ENCODE peak calls at places on chromosome 2, in seven cellular contexts. One of them, this sample, is unnamed.

GRCh38 chr2:108349571-108349928 is 28.2 kb upstream of the SULT1C4 start:
- DNase-seq in HCT116: no peak
- DNase-seq in lower leg skin: no peak
- DNase-seq in body of pancreas: no peak
- DNase-seq in adrenal gland: no peak
- DNase-seq in right lobe of liver: no peak
- DNase-seq in A549: no peak
- DNase-seq in this sample: no peak

GRCh38 chr2:239496700-239497099 is 95.9 kb upstream of the HDAC4 start:
- DNase-seq in HCT116: peak; percentile 41
- DNase-seq in right lobe of liver: no peak
- DNase-seq in lower leg skin: no peak
- DNase-seq in body of pancreas: no peak
- DNase-seq in A549: peak; percentile 20
- DNase-seq in adrenal gland: no peak
- DNase-seq in this sample: no peak

GRCh38 chr2:140041801-140042200 is 1261.6 kb upstream of the NXPH2 start:
- DNase-seq in A549: no peak
- DNase-seq in right lobe of liver: no peak
- DNase-seq in lower leg skin: no peak
- DNase-seq in adrenal gland: no peak
- DNase-seq in body of pancreas: no peak
- DNase-seq in HCT116: no peak
- DNase-seq in this sample: no peak

GRCh38 chr2:54704688-54705605 is 18.5 kb upstream of the EML6 start:
- DNase-seq in A549: peak; percentile 74
- DNase-seq in right lobe of liver: no peak
- DNase-seq in body of pancreas: no peak
- DNase-seq in adrenal gland: no peak
- DNase-seq in lower leg skin: no peak
- DNase-seq in HCT116: peak; percentile 42
- DNase-seq in this sample: no peak

GRCh38 chr2:100056478-100056877 is 85.9 kb downstream of the AFF3 start:
- DNase-seq in adrenal gland: no peak
- DNase-seq in HCT116: no peak
- DNase-seq in A549: no peak
- DNase-seq in lower leg skin: no peak
- DNase-seq in body of pancreas: no peak
- DNase-seq in right lobe of liver: no peak
- DNase-seq in this sample: no peak

GRCh38 chr2:17918789-17919188 is 40.3 kb downstream of the KCNS3 start:
- DNase-seq in HCT116: no peak
- DNase-seq in body of pancreas: peak; percentile 11
- DNase-seq in adrenal gland: no peak
- DNase-seq in right lobe of liver: no peak
- DNase-seq in A549: no peak
- DNase-seq in lower leg skin: no peak
- DNase-seq in this sample: no peak

GRCh38 chr2:83478037-83478436 is 981.0 kb downstream of the SUCLG1 start:
- DNase-seq in adrenal gland: no peak
- DNase-seq in HCT116: no peak
- DNase-seq in A549: no peak
- DNase-seq in body of pancreas: no peak
- DNase-seq in right lobe of liver: no peak
- DNase-seq in lower leg skin: no peak
- DNase-seq in this sample: no peak

GRCh38 chr2:133774675-133775005 is 206.4 kb upstream of the NCKAP5 start:
- DNase-seq in body of pancreas: no peak
- DNase-seq in A549: no peak
- DNase-seq in lower leg skin: no peak
- DNase-seq in adrenal gland: no peak
- DNase-seq in right lobe of liver: no peak
- DNase-seq in HCT116: no peak
- DNase-seq in this sample: peak; percentile 40

GRCh38 chr2:163774862-163775261 is 39.1 kb upstream of the FIGN start:
- DNase-seq in A549: peak; percentile 68
- DNase-seq in adrenal gland: no peak
- DNase-seq in HCT116: peak; percentile 19
- DNase-seq in lower leg skin: no peak
- DNase-seq in body of pancreas: no peak
- DNase-seq in right lobe of liver: no peak
- DNase-seq in this sample: no peak

GRCh38 chr2:61470965-61471904 is at the start of gene USP34:
- DNase-seq in body of pancreas: peak; percentile 96
- DNase-seq in right lobe of liver: peak; percentile 98
- DNase-seq in lower leg skin: peak; percentile 98
- DNase-seq in HCT116: peak; percentile 85
- DNase-seq in adrenal gland: peak; percentile 97
- DNase-seq in A549: peak; percentile 97
- DNase-seq in this sample: peak; percentile 95

GRCh38 chr2:61478086-61478485 is 7.2 kb upstream of the USP34 start:
- DNase-seq in right lobe of liver: no peak
- DNase-seq in A549: no peak
- DNase-seq in HCT116: no peak
- DNase-seq in body of pancreas: no peak
- DNase-seq in lower leg skin: no peak
- DNase-seq in adrenal gland: no peak
- DNase-seq in this sample: no peak

GRCh38 chr2:61470122-61470951 is 550 bp downstream of the USP34 start:
- DNase-seq in A549: peak; percentile 90
- DNase-seq in body of pancreas: peak; percentile 91
- DNase-seq in right lobe of liver: peak; percentile 95
- DNase-seq in lower leg skin: peak; percentile 97
- DNase-seq in adrenal gland: peak; percentile 89
- DNase-seq in HCT116: peak; percentile 48
- DNase-seq in this sample: peak; percentile 91

GRCh38 chr2:61469424-61470121 is 1.3 kb downstream of the USP34 start:
- DNase-seq in right lobe of liver: no peak
- DNase-seq in A549: no peak
- DNase-seq in HCT116: no peak
- DNase-seq in body of pancreas: no peak
- DNase-seq in lower leg skin: no peak
- DNase-seq in adrenal gland: no peak
- DNase-seq in this sample: no peak

DNA sequence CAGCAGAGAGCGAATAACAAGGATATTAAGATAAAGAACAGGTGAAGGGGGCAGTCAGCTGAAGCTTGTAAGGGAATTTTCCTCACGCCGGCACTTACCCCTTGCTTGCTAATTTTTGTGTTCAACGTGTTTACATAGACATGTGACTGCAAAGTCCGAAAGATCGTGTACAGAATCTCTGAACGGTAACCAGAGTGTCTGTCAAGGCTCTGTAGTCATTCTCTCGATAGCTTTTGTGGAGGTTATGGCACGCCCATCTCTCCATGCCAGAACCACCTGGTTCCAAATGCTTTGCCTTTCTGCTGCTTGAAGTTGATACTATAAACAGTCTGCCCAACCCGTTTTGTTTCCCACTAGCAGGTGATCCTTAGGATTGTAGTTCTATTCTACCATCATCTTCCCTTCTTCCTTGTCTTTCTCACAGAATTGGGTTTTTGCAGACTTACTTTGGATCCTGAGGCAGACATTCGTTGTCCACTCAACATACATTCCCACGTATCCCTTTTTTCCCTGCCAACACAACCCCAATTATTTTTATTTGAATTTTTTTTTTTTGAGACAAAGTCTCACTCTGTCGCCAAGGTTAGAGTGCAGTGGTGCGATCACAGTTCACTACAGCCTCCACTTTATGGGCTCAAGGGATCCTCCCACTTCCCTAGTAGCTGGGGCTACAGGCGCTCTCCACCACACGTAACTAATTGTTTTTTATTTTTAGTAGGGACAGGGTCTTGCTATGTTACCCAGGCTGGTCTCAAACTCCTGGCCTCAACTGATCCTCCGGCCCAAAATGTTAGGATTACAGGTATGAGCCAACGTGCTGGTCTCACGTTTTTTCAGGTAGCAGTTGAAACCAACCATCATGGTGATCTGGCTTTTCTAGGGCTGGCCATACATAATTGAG is 1.3 kb upstream of the USP34 start:
- DNase-seq in right lobe of liver: no peak
- DNase-seq in HCT116: no peak
- DNase-seq in adrenal gland: no peak
- DNase-seq in body of pancreas: peak; percentile 37
- DNase-seq in lower leg skin: no peak
- DNase-seq in A549: peak; percentile 39
- DNase-seq in this sample: no peak
- TF ChIP-seq POLR2A in right lobe of liver: no peak
- TF ChIP-seq POLR2A in HCT116: no peak
- TF ChIP-seq POLR2A in adrenal gland: no peak
- TF ChIP-seq POLR2A in body of pancreas: no peak
- TF ChIP-seq POLR2A in lower leg skin: no peak
- TF ChIP-seq POLR2A in A549: no peak
- TF ChIP-seq POLR2A in this sample: no peak

GRCh38 chr2:226799211-226799975 is at the start of gene IRS1:
- DNase-seq in lower leg skin: peak; percentile 93
- DNase-seq in HCT116: peak; percentile 32
- DNase-seq in body of pancreas: peak; percentile 76
- DNase-seq in right lobe of liver: peak; percentile 86
- DNase-seq in A549: peak; percentile 76
- DNase-seq in adrenal gland: peak; percentile 77
- DNase-seq in this sample: peak; percentile 75
- TF ChIP-seq POLR2A in lower leg skin: no peak
- TF ChIP-seq POLR2A in HCT116: no peak
- TF ChIP-seq POLR2A in body of pancreas: peak; percentile 68
- TF ChIP-seq POLR2A in right lobe of liver: peak; percentile 70
- TF ChIP-seq POLR2A in A549: peak; percentile 54
- TF ChIP-seq POLR2A in adrenal gland: peak; percentile 77
- TF ChIP-seq POLR2A in this sample: no peak

GRCh38 chr2:207529330-207530159 is at the start of gene CREB1:
- DNase-seq in adrenal gland: peak; percentile 98
- DNase-seq in A549: peak; percentile 98
- DNase-seq in body of pancreas: peak; percentile 98
- DNase-seq in lower leg skin: peak; percentile 100
- DNase-seq in right lobe of liver: peak; percentile 98
- DNase-seq in HCT116: peak; percentile 92
- DNase-seq in this sample: peak; percentile 99

GRCh38 chr2:207532676-207533075 is 2.9 kb downstream of the CREB1 start:
- DNase-seq in A549: no peak
- DNase-seq in adrenal gland: no peak
- DNase-seq in lower leg skin: no peak
- DNase-seq in HCT116: no peak
- DNase-seq in right lobe of liver: no peak
- DNase-seq in body of pancreas: no peak
- DNase-seq in this sample: no peak

GRCh38 chr2:207528980-207529329 is 807 bp upstream of the CREB1 start:
- DNase-seq in right lobe of liver: no peak
- DNase-seq in body of pancreas: peak; percentile 34
- DNase-seq in HCT116: no peak
- DNase-seq in lower leg skin: no peak
- DNase-seq in adrenal gland: no peak
- DNase-seq in A549: peak; percentile 39
- DNase-seq in this sample: peak; percentile 31

GRCh38 chr2:207531024-207531411 is 1.3 kb downstream of the CREB1 start:
- DNase-seq in HCT116: no peak
- DNase-seq in A549: no peak
- DNase-seq in adrenal gland: no peak
- DNase-seq in right lobe of liver: no peak
- DNase-seq in body of pancreas: no peak
- DNase-seq in lower leg skin: no peak
- DNase-seq in this sample: no peak

DNA sequence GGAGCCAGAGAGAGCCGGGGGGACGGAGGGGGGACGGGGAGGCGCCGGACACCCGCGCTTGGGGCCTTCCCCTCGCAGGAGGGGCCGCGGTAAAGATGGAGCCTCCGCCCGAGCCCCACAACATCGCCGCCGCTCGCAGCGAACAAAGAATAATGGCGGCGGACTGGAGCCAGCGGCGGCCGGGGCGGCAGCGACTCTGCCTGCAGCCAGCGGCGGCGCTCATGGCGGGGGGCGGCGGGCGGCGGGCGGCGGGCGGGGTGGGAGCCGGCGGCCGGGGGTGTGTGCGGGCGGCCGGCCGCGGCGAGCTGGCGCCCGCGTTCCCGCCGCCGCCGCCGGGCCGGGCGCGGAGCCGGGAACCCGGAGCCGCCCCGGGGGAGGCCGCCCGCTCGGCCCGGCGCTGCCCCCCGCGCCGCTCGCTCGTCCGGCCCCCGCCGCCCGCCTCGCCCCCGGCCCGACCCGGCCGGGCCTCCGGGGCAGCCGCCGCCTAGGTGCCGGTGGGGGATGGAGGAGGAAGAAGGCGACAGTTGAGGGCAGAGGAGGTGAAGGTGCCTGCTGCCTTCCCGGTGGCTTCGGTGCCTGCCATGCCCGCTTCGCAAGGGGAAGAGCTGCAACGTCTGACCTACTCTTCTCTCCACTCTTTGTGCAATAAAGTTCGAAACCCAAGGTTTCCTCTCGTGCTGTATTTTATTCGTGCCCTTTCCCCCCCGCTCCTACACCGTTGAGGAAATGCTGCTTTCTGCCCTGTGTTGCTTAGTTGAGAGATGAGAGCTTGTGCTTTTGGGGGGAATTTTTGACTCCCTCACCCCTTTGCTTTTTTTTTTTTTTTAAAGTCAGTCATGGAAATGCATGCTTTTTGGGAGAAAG is 630 bp downstream of the CREB1 start:
- DNase-seq in body of pancreas: peak; percentile 59
- DNase-seq in HCT116: no peak
- DNase-seq in A549: peak; percentile 49
- DNase-seq in right lobe of liver: peak; percentile 71
- DNase-seq in adrenal gland: peak; percentile 59
- DNase-seq in lower leg skin: peak; percentile 90
- DNase-seq in this sample: peak; percentile 54
- TF ChIP-seq POLR2A in body of pancreas: no peak
- TF ChIP-seq POLR2A in HCT116: no peak
- TF ChIP-seq POLR2A in A549: no peak
- TF ChIP-seq POLR2A in right lobe of liver: no peak
- TF ChIP-seq POLR2A in adrenal gland: peak; percentile 54
- TF ChIP-seq POLR2A in lower leg skin: no peak
- TF ChIP-seq POLR2A in this sample: no peak

DNA sequence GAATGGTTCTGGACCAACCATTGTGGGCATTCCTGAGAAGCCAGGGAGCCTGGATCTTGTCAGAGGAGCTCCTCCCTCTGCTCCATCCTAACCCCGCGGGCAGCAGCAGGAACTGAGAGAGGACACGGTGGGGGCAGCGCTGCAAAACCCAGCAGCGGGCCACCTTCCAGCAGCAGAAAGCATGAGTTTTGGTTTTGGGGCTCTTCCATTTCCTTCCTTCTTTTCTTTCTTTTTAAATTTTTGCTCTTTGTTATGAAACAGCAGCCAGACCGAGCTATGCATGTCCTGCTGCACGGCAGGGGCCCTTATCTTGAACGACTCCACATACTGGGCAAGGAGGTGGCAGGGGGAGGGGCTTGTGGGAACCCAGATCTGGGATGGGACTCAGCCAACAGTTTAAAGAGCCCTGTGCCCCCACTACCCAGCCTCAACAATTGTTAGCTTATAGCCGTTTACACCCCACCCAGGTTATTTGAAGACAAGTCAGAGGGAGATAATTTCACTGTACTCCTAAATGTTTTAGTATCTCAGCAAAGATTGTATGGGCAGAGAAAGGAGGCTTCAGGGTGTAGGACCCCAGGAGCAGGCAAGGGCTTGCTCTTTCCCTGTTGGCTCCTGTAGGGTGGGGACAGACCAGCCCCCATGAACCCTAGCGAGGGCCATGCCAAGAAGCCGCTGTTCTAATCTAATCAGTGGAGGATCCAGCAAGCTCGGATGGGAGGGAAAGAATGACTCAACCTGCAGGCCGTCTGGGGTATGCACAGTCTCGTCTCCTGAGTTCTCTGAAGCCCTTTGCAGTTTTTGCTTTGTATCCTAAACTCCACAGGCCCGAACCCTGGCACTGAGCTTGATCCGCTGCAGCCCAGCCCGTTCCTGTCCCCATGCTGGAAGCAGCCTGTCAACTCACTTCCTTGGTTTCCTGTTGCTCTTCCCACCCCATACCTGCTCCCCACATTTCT is 75.3 kb downstream of the LRRFIP1 start:
- DNase-seq in HCT116: no peak
- DNase-seq in A549: no peak
- DNase-seq in lower leg skin: peak; percentile 91
- DNase-seq in right lobe of liver: no peak
- DNase-seq in body of pancreas: peak; percentile 49
- DNase-seq in adrenal gland: peak; percentile 74
- DNase-seq in this sample: peak; percentile 65
- TF ChIP-seq POLR2A in HCT116: no peak
- TF ChIP-seq POLR2A in A549: no peak
- TF ChIP-seq POLR2A in lower leg skin: no peak
- TF ChIP-seq POLR2A in right lobe of liver: no peak
- TF ChIP-seq POLR2A in body of pancreas: no peak
- TF ChIP-seq POLR2A in adrenal gland: no peak
- TF ChIP-seq POLR2A in this sample: no peak